ENCODE peak calls at places on chromosomes 13 and 19, in five cellular contexts. C, W, N, K and B are unnamed samples.

GRCh38 chr13:89393758-89394157 is 1722.6 kb downstream of the SLITRK5 start:
- DNase-seq in C (peak), W (no peak), N (no peak), K (no peak), B (no peak)

GRCh38 chr19:16143399-16144215 is at the start of gene HSH2D:
- DNase-seq in C (no peak), W (peak), N (no peak), K (peak), B (peak)

GRCh38 chr19:29764322-29764721 is 47.5 kb upstream of the CCNE1 start:
- DNase-seq in C (no peak), W (no peak), N (no peak), K (no peak), B (no peak)

GRCh38 chr13:97211357-97211756 is 10.8 kb upstream of the MBNL2 start:
- DNase-seq in C (no peak), W (no peak), N (peak), K (no peak), B (no peak)

GRCh38 chr13:77457989-77458388 is 77.5 kb upstream of the SCEL start:
- DNase-seq in C (peak), W (no peak), N (no peak), K (no peak), B (no peak)

GRCh38 chr19:9407827-9408226 is 27.5 kb downstream of the ZNF266 start:
- DNase-seq in C (no peak), W (no peak), N (no peak), K (no peak), B (no peak)

GRCh38 chr19:3692141-3693029 is 7.9 kb downstream of the PIP5K1C start:
- DNase-seq in C (peak), W (no peak), N (no peak), K (peak), B (no peak)

GRCh38 chr19:49770529-49770928 is 3.7 kb downstream of the AP2A1 start:
- DNase-seq in C (no peak), W (no peak), N (no peak), K (no peak), B (no peak)

GRCh38 chr19:45715139-45715538 is 15.6 kb downstream of the FBXO46 start:
- DNase-seq in C (no peak), W (no peak), N (no peak), K (no peak), B (no peak)

GRCh38 chr13:79631260-79631659 is 150.3 kb downstream of the NDFIP2 start:
- DNase-seq in C (peak), W (peak), N (no peak), K (no peak), B (peak)

GRCh38 chr13:45178349-45179142 is 22.3 kb downstream of the KCTD4 start:
- DNase-seq in C (no peak), W (no peak), N (peak), K (no peak), B (peak)

GRCh38 chr19:33610588-33610987 is 11.2 kb upstream of the CHST8 start:
- DNase-seq in C (no peak), W (no peak), N (no peak), K (no peak), B (no peak)